ENCODE peak calls at places on chromosomes 4 and X, in nine cellular contexts. N is HFFc6; E is GM10248; C is skeletal muscle cell; T is IMR-90; A is astrocyte of the cerebellum; Y is activated CD8-positive, alpha-beta memory T cell treated with anti-CD3 and anti-CD28 coated beads for 48 hours; I is SW 1271; B is HCT116. F is an unnamed sample.

GRCh38 chrX:19342331-19342906 is 1.3 kb upstream of the PDHA1 start:
- DNase-seq in N (peak; percentile 22), E (no peak), C (no peak), T (peak; percentile 34), A (no peak), Y (no peak), I (no peak), B (no peak), F (no peak)

GRCh38 chr4:1035510-1035909 is 24.1 kb downstream of the FGFRL1 start:
- DNase-seq in N (no peak), E (no peak), C (no peak), T (no peak), A (no peak), Y (no peak), I (no peak), B (no peak), F (no peak)

GRCh38 chrX:138890491-138890890 is 179.0 kb upstream of the FGF13 start:
- DNase-seq in N (no peak), E (no peak), C (no peak), T (no peak), A (no peak), Y (no peak), I (no peak), B (no peak), F (no peak)

GRCh38 chrX:103151799-103152198 is 58.9 kb upstream of the NXF3 start:
- DNase-seq in N (peak; percentile 20), E (no peak), C (no peak), T (no peak), A (no peak), Y (no peak), I (no peak), B (no peak), F (no peak)

GRCh38 chr4:138053601-138054322 is 188.4 kb downstream of the SLC7A11 start:
- DNase-seq in N (peak; percentile 91), E (no peak), C (peak; percentile 89), T (peak; percentile 94), A (peak; percentile 63), Y (no peak), I (peak; percentile 82), B (peak; percentile 61), F (no peak)

GRCh38 chrX:139680356-139680755 is 27.6 kb downstream of the MCF2 start:
- DNase-seq in N (no peak), E (no peak), C (no peak), T (no peak), A (no peak), Y (no peak), I (no peak), B (no peak), F (no peak)

GRCh38 chrX:68498044-68498507 is 775 bp upstream of the YIPF6 start:
- DNase-seq in N (peak; percentile 6), E (no peak), C (no peak), T (no peak), A (no peak), Y (no peak), I (no peak), B (no peak), F (no peak)

GRCh38 chr4:57147335-57148060 is 37.3 kb upstream of the IGFBP7 start:
- DNase-seq in N (peak; percentile 92), E (no peak), C (peak; percentile 79), T (peak; percentile 75), A (no peak), Y (no peak), I (no peak), B (no peak), F (no peak)

GRCh38 chr4:155491336-155492131 is 114.8 kb upstream of the MAP9 start:
- DNase-seq in N (no peak), E (peak; percentile 37), C (no peak), T (peak; percentile 40), A (no peak), Y (no peak), I (no peak), B (no peak), F (no peak)

GRCh38 chrX:68918202-68918601 is 89.4 kb downstream of the EFNB1 start:
- DNase-seq in N (no peak), E (no peak), C (no peak), T (no peak), A (no peak), Y (no peak), I (no peak), B (no peak), F (no peak)

GRCh38 chrX:139293991-139294390 is 236.5 kb upstream of the F9 start:
- DNase-seq in N (no peak), E (no peak), C (no peak), T (no peak), A (no peak), Y (no peak), I (no peak), B (no peak), F (no peak)

GRCh38 chrX:102126863-102127262 is 1.4 kb downstream of the TCEAL2 start:
- DNase-seq in N (no peak), E (no peak), C (no peak), T (no peak), A (no peak), Y (no peak), I (no peak), B (no peak), F (no peak)

GRCh38 chr4:84502955-84503373 is 3.9 kb upstream of the NKX6-1 start:
- DNase-seq in N (no peak), E (no peak), C (no peak), T (no peak), A (no peak), Y (no peak), I (no peak), B (no peak), F (no peak)

GRCh38 chr4:42653606-42654560 is 3.0 kb downstream of the ATP8A1 start:
- DNase-seq in N (no peak), E (no peak), C (no peak), T (no peak), A (no peak), Y (no peak), I (no peak), B (no peak), F (no peak)